ENCODE peak calls at places on chromosome 3, in six cellular contexts. B is transverse colon, Y is prostate gland, U is spleen, M is vagina, H is GM23338. T is an unnamed sample. For H3K4me1, the result is how much of the 10 kb centered on the place peaks cover.

GRCh38 chr3:178405456-178405970 is 130.7 kb upstream of the KCNMB2 start:
- DNase-seq in H (no peak), U (no peak), B (no peak), Y (no peak), M (no peak), T (no peak)

GRCh38 chr3:100496711-100497261 is 4.4 kb downstream of the TMEM45A start:
- DNase-seq in M (no peak), U (no peak), B (no peak), H (no peak), Y (no peak), T (no peak)

GRCh38 chr3:5348229-5348628 is 160.7 kb downstream of the EDEM1 start:
- DNase-seq in M (no peak), U (no peak), Y (no peak), H (no peak), B (no peak), T (no peak)

GRCh38 chr3:192207661-192208060 is 519.7 kb downstream of the FGF12 start:
- DNase-seq in Y (peak), B (no peak), M (no peak), U (no peak), H (no peak), T (peak)

GRCh38 chr3:109117939-109118338 is at the start of gene MORC1:
- DNase-seq in H (no peak), U (no peak), Y (no peak), B (no peak), M (no peak), T (peak)

GRCh38 chr3:139448104-139448503 is 28.2 kb downstream of the RBP2 start:
- DNase-seq in H (no peak), M (no peak), U (no peak), Y (no peak), B (no peak), T (no peak)

GRCh38 chr3:65734382-65734781 is 304.3 kb downstream of the MAGI1 start:
- DNase-seq in M (no peak), U (no peak), B (no peak), H (no peak), Y (no peak), T (no peak)

GRCh38 chr3:158097571-158098553 is 8.4 kb downstream of the SHOX2 start:
- DNase-seq in H (peak), M (no peak), U (peak), Y (peak), B (peak), T (peak)

GRCh38 chr3:133058831-133059230 is 20.6 kb downstream of the TMEM108 start:
- DNase-seq in Y (no peak), B (no peak), H (no peak), U (no peak), M (no peak), T (no peak)

DNA sequence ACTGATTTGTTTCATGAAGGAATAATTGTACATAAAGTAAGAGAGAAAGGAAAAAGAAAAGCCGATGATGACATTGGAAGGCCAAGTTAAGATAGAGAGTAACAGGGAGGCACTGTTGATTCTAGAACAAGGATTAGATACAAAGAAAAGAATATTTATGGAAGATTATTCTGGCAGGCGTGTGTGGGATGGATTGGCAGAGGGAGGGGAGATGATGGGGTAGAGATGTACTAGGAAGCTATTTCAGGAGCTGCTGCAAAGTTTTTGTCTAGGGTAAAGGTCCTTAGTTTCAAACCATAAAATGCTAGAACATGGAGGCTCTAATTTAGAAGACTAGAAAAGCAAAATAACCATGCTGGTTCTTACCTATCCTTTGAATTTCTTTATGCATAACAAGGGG is 280.0 kb upstream of the LRRN1 start:
- DNase-seq in Y (no peak), U (no peak), B (no peak), M (no peak), H (no peak), T (no peak)
- H3K4me1 ChIP-seq in Y (under half), U (under half), B (under half), M (under half), H (under half), T (under half)

GRCh38 chr3:53222183-53222901 is 33.5 kb downstream of the TKT start:
- DNase-seq in Y (no peak), H (peak), U (peak), B (no peak), M (no peak), T (no peak)

GRCh38 chr3:53218136-53218535 is 37.7 kb downstream of the TKT start:
- DNase-seq in B (no peak), U (no peak), Y (no peak), M (no peak), H (no peak), T (no peak)

GRCh38 chr3:53221345-53221744 is 34.5 kb downstream of the TKT start:
- DNase-seq in H (no peak), Y (no peak), M (no peak), B (no peak), U (no peak), T (no peak)

GRCh38 chr3:53221827-53222182 is 34.0 kb downstream of the TKT start:
- DNase-seq in B (no peak), Y (no peak), M (no peak), H (no peak), U (peak), T (no peak)

DNA sequence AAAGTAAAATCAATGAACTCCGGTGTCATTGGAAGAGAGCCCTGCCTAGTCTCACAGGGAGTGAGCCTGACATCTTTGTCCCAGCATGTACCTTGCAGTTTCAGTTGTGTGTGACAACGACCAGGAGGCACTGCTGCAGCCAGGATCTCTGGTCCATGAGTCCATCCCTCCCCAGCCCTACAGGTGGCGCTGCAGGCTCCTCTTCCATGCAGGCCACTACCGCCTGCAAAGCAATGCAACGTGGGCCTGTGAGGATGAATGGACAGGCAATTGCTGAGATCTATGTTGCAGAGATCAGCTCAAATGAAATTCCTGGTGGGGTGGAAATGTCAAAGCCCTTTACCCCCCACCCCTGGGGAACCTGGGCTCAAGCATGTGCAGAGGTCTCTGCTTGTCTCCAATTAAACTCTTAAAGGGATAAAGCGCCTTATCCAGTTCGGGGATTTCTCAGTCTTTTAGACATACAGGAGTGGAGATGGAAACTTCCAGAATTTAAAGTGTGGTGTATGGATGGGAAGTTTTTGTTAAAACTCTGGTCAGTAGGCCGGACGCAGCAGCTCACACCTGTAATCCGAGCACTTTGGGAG is 35.8 kb downstream of the TKT start:
- DNase-seq in H (peak), U (peak), B (peak), Y (peak), M (no peak), T (no peak)
- TF ChIP-seq POLR2AphosphoS5 in H (no peak), U (peak), B (no peak), Y (peak), M (no peak), T (no peak)

GRCh38 chr3:184358140-184358767 is 3.2 kb downstream of the CLCN2 start:
- DNase-seq in U (no peak), Y (no peak), B (no peak), H (no peak), M (no peak), T (no peak)
- H3K4me1 ChIP-seq in U (under half), Y (under half), B (under half), H (under half), M (under half), T (under half)

GRCh38 chr3:195181107-195181498 is 89.9 kb downstream of the XXYLT1 start:
- DNase-seq in M (no peak), H (no peak), U (no peak), Y (no peak), B (no peak), T (no peak)

GRCh38 chr3:195183071-195183776 is 87.7 kb downstream of the XXYLT1 start:
- DNase-seq in U (no peak), B (no peak), H (no peak), Y (no peak), M (no peak), T (no peak)

GRCh38 chr3:195180490-195181106 is 90.4 kb downstream of the XXYLT1 start:
- DNase-seq in B (no peak), H (no peak), U (no peak), M (no peak), Y (no peak), T (peak)

GRCh38 chr3:195181781-195182469 is 89.0 kb downstream of the XXYLT1 start:
- DNase-seq in U (no peak), M (no peak), B (no peak), H (no peak), Y (no peak), T (no peak)

DNA sequence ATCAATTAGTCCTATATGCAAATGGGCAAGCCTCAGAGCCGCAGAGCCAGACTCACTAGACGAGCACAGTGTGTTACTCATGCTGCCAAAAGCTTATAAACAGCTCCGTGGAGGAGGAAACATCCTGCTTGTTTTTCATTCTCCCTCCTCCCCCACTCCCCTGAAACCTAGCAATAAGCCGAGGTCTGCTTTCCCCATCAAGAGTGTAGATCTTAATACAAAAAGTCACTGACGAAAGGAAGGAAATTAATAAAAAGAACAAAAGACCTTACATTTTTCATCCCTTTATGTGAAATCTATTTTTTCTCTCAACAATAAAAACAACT is 88.5 kb downstream of the XXYLT1 start:
- DNase-seq in M (no peak), H (no peak), U (no peak), B (no peak), Y (peak), T (no peak)
- TF ChIP-seq POLR2AphosphoS5 in M (peak), H (no peak), U (no peak), B (no peak), Y (peak), T (no peak)

GRCh38 chr3:194617827-194618226 is 15.4 kb downstream of the TMEM44 start:
- DNase-seq in B (no peak), H (no peak), M (no peak), U (no peak), Y (no peak), T (no peak)
- H3K4me1 ChIP-seq in B (under half), H (under half), M (under half), U (under half), Y (under half), T (under half)

T was measured in upper lobe of left lung.